ENCODE peak calls at places on chromosomes 6 and 20, in five cellular contexts. A is KBM-7; C is central memory CD4-positive, alpha-beta T cell; I is heart left ventricle; T is foreskin fibroblast. W is an unnamed sample.

GRCh38 chr6:69624944-69625343 is 171.9 kb downstream of the LMBRD1 start:
- DNase-seq in A (no peak), C (no peak), I (no peak), T (peak), W (no peak)

GRCh38 chr6:14309516-14309915 is 191.9 kb downstream of the CD83 start:
- DNase-seq in A (no peak), C (no peak), I (no peak), T (no peak), W (no peak)

GRCh38 chr6:124055986-124056385 is 252.3 kb downstream of the NKAIN2 start:
- DNase-seq in A (no peak), C (no peak), I (no peak), T (no peak), W (no peak)

GRCh38 chr20:62769346-62770071 is 26.8 kb upstream of the MRGBP start:
- DNase-seq in A (no peak), C (no peak), I (no peak), T (no peak), W (no peak)

GRCh38 chr20:61041481-61041880 is 210.6 kb upstream of the CDH4 start:
- DNase-seq in A (no peak), C (no peak), I (no peak), T (no peak), W (no peak)

GRCh38 chr20:61646986-61647385 is 394.9 kb downstream of the CDH4 start:
- DNase-seq in A (no peak), C (no peak), I (no peak), T (no peak), W (no peak)

GRCh38 chr20:25017257-25017803 is 24.8 kb upstream of the APMAP start:
- DNase-seq in A (no peak), C (no peak), I (peak), T (no peak), W (no peak)

GRCh38 chr20:21781446-21782075 is 76.1 kb downstream of the PAX1 start:
- DNase-seq in A (no peak), C (no peak), I (no peak), T (no peak), W (no peak)

GRCh38 chr6:131172237-131172636 is 37.0 kb downstream of the AKAP7 start:
- DNase-seq in A (no peak), C (no peak), I (no peak), T (no peak), W (no peak)

GRCh38 chr6:106519460-106520394 is 109.6 kb downstream of the RTN4IP1 start:
- DNase-seq in A (peak), C (peak), I (no peak), T (peak), W (peak)

GRCh38 chr6:19413323-19413722 is 423.8 kb upstream of the ID4 start:
- DNase-seq in A (no peak), C (no peak), I (no peak), T (peak), W (peak)

GRCh38 chr6:56962451-56962850 is 7.5 kb downstream of the BEND6 start:
- DNase-seq in A (no peak), C (no peak), I (no peak), T (no peak), W (no peak)

GRCh38 chr20:59958123-59958522 is at the start of gene CDH26:
- DNase-seq in A (no peak), C (no peak), I (no peak), T (no peak), W (no peak)

GRCh38 chr20:53513489-53514298 is 79.9 kb downstream of the ZNF217 start:
- DNase-seq in A (no peak), C (no peak), I (no peak), T (no peak), W (no peak)

GRCh38 chr6:105014448-105014847 is 57.5 kb downstream of the LIN28B start:
- DNase-seq in A (no peak), C (no peak), I (no peak), T (no peak), W (no peak)

GRCh38 chr6:166284640-166285039 is 23.6 kb downstream of the PRR18 start:
- DNase-seq in A (no peak), C (no peak), I (no peak), T (no peak), W (no peak)

GRCh38 chr6:89792881-89793280 is 26.7 kb downstream of the MDN1 start:
- DNase-seq in A (peak), C (no peak), I (no peak), T (peak), W (peak)

GRCh38 chr6:48476257-48476656 is 365.3 kb upstream of the PTCHD4 start:
- DNase-seq in A (no peak), C (no peak), I (no peak), T (peak), W (no peak)

GRCh38 chr6:558089-558488 is 98.8 kb downstream of the HUS1B start:
- DNase-seq in A (peak), C (no peak), I (no peak), T (no peak), W (no peak)

GRCh38 chr6:139920027-139920851 is 545.8 kb upstream of the CITED2 start:
- DNase-seq in A (peak), C (no peak), I (no peak), T (no peak), W (no peak)

GRCh38 chr6:116011520-116011919 is 49.2 kb downstream of the FRK start:
- DNase-seq in A (no peak), C (no peak), I (no peak), T (no peak), W (no peak)

GRCh38 chr20:34907616-34908469 is 31.4 kb downstream of the ACSS2 start:
- DNase-seq in A (peak), C (no peak), I (peak), T (peak), W (peak)

GRCh38 chr20:10802201-10802600 is 128.4 kb upstream of the JAG1 start:
- DNase-seq in A (no peak), C (no peak), I (no peak), T (no peak), W (no peak)

GRCh38 chr6:119022796-119023195 is 55.7 kb downstream of the FAM184A start:
- DNase-seq in A (no peak), C (no peak), I (no peak), T (no peak), W (no peak)

GRCh38 chr6:101080597-101080996 is 199.5 kb upstream of the ASCC3 start:
- DNase-seq in A (no peak), C (no peak), I (no peak), T (peak), W (no peak)

GRCh38 chr20:3777726-3778629 is 3.3 kb downstream of the SPEF1 start:
- DNase-seq in A (no peak), C (no peak), I (peak), T (peak), W (no peak)

GRCh38 chr6:90140683-90141082 is 156.0 kb downstream of the BACH2 start:
- DNase-seq in A (no peak), C (no peak), I (no peak), T (no peak), W (no peak)

GRCh38 chr6:20978176-20978614 is 443.9 kb downstream of the CDKAL1 start:
- DNase-seq in A (no peak), C (no peak), I (no peak), T (peak), W (peak)

GRCh38 chr6:158057213-158057987 is 75.7 kb downstream of the SYNJ2 start:
- DNase-seq in A (peak), C (no peak), I (no peak), T (peak), W (peak)

GRCh38 chr6:45949256-45949655 is 66.4 kb downstream of the CLIC5 start:
- DNase-seq in A (no peak), C (no peak), I (no peak), T (no peak), W (no peak)

GRCh38 chr20:35003211-35004031 is 47.8 kb downstream of the MYH7B start:
- DNase-seq in A (no peak), C (no peak), I (no peak), T (no peak), W (no peak)

GRCh38 chr6:142845143-142845571 is 99.8 kb downstream of the HIVEP2 start:
- DNase-seq in A (no peak), C (peak), I (no peak), T (no peak), W (no peak)

GRCh38 chr6:28810655-28811053 is 113.1 kb downstream of the TRIM27 start:
- DNase-seq in A (peak), C (no peak), I (no peak), T (no peak), W (no peak)

GRCh38 chr6:96301781-96302180 is 219.8 kb upstream of the UFL1 start:
- DNase-seq in A (no peak), C (no peak), I (no peak), T (no peak), W (no peak)